ENCODE peak calls at places on chromosomes 3 and 15, in four cellular contexts. I, O, Z and P are unnamed samples.
A peak's percentile ranks its signal among the peaks of the same experiment; 100 is the strongest.

GRCh38 chr15:60563066-60563465 is 84.1 kb upstream of the ICE2 start:
- DNase-seq in I (no peak), Z (no peak), O (peak; percentile 15), P (no peak)

GRCh38 chr3:113575191-113575590 is 42.8 kb downstream of the SIDT1 start:
- DNase-seq in Z (peak; percentile 13), I (no peak), O (no peak), P (no peak)

GRCh38 chr3:31013843-31014242 is 119.4 kb upstream of the GADL1 start:
- DNase-seq in I (no peak), O (no peak), Z (no peak), P (no peak)

GRCh38 chr3:33962383-33962782 is 164.0 kb downstream of the PDCD6IP start:
- DNase-seq in I (no peak), O (no peak), Z (no peak), P (no peak)

GRCh38 chr3:52986938-52987337 is 58.9 kb downstream of the SFMBT1 start:
- DNase-seq in Z (no peak), O (no peak), I (no peak), P (no peak)

GRCh38 chr15:74815121-74815933 is 2.7 kb downstream of the LMAN1L start:
- DNase-seq in O (peak; percentile 78), I (no peak), Z (peak; percentile 82), P (no peak)

GRCh38 chr3:195165264-195165608 is 105.7 kb downstream of the XXYLT1 start:
- DNase-seq in O (no peak), I (no peak), Z (no peak), P (no peak)

GRCh38 chr3:128352326-128352725 is 114.4 kb downstream of the DNAJB8 start:
- DNase-seq in Z (no peak), I (no peak), O (no peak), P (no peak)

GRCh38 chr3:37861540-37862051 is at the start of gene CTDSPL:
- DNase-seq in I (peak; percentile 73), Z (peak; percentile 61), O (peak; percentile 54), P (peak; percentile 11)

GRCh38 chr3:10552631-10552943 is 47.2 kb upstream of the ATP2B2 start:
- DNase-seq in I (no peak), O (no peak), Z (no peak), P (no peak)

GRCh38 chr3:29889230-29889629 is 608.4 kb downstream of the RBMS3 start:
- DNase-seq in O (no peak), I (no peak), Z (no peak), P (no peak)

DNA sequence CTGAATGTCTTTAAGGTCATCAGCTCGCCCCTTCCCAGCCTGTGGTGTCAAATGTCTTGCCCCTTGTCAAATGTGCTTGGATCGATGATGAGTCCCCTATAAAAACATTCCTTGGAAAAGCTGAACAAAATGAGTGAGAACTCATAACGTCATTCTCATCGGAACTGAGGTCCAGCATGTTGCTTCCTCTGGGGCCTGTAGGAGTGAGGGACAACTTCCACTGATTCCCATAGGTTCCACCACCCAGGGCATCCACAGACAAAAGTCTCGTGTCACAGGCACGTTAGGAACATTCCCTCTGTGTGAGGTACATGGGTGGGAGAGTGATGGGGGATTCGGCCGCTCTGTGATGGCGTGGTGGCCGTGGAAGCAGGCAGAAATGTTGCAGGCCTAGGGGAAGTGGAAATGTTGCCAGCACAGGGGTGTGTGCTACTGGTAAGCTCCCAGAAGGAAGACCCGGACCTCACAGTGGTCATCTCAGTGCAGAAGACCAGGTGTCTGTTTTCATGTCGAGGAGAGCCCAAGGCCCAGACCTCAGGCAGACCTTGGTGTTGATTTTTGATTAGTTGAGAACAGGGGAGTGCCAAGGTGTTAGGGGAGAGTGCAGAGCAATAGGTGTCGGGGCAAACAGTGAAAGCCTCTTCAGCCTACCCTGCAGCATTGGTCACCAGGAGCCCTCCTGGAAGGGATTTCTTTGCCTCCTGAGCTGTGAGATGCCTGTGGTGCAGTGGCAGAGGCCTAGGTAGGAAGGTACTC is 96.8 kb downstream of the SNRPN start:
- DNase-seq in Z (no peak), O (no peak), I (no peak), P (no peak)
- H3K9me3 ChIP-seq in Z (no peaks in the 10 kb centered on the region), O (no peaks in the 10 kb centered on the region), I (peaks cover 41% of the 10 kb centered on the region), P (peaks cover 75% of the 10 kb centered on the region)

GRCh38 chr15:87227846-87228245 is 1028.7 kb downstream of the NTRK3 start:
- DNase-seq in O (no peak), I (no peak), Z (no peak), P (no peak)
- H3K9me3 ChIP-seq in O (no peaks in the 10 kb centered on the region), I (no peaks in the 10 kb centered on the region), Z (no peaks in the 10 kb centered on the region), P (no peaks in the 10 kb centered on the region)

DNA sequence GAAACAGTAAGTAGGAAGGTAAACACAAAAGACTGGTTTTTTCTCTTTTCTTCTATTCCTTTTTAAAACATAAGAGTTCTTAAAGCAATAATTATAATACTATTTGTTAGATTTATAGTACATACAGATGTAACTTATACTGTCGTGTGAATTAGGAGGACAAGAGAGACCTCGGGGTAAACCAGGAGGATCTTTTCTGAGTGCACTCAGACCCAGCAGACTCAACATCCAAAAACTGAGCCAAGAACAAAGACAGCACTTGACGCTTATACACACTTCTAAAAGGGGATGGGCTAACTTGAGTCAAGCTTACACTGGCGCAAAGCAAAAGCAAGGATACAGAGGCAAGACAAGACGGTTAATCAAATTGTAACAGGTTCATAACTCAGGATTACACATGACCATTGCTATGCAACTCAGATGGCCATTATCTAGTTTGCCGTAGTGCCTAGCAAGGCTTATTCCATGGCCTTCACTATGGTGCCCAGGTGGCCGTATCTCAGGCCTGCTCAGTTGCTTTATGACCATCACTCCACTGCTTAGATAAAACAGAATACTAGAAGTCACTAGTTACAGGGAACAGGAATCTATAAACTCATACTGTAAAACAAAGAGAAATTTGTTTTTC is 18.6 kb downstream of the MTHFS start:
- DNase-seq in Z (no peak), I (no peak), O (no peak), P (no peak)
- H3K9me3 ChIP-seq in Z (peaks cover 5% of the 10 kb centered on the region), I (no peaks in the 10 kb centered on the region), O (no peaks in the 10 kb centered on the region), P (peaks cover 19% of the 10 kb centered on the region)

DNA sequence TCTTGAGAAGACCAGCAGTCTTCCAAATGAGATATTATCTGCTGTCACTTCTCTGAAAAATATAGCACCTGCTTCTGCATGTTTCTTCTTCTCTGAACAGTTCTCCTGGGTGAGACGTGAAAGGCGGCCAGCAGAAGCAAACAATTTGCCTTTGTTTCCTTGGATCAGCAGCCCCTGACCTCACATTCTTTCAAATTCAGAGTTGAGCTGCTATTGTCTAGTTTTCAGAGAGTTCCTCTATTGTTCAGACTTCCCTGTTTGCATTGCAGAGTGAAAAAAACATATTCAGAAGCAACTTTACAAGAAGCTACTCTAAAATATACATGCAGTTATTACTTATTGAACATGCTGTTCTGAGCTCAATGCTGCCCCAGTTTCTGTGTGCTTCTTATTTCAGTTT is 653.6 kb downstream of the NAALADL2 start:
- DNase-seq in O (no peak), I (no peak), Z (no peak), P (no peak)
- H3K9me3 ChIP-seq in O (no peaks in the 10 kb centered on the region), I (no peaks in the 10 kb centered on the region), Z (no peaks in the 10 kb centered on the region), P (no peaks in the 10 kb centered on the region)